ENCODE peak calls at places on chromosomes 11 and 22, in five cellular contexts. G is spleen, T is SK-N-SH, Y is transverse colon, H is GM23338. U is an unnamed sample. For H3K4me1, the result is how much of the 10 kb centered on the place peaks cover.

GRCh38 chr11:124865181-124865901 is at the start of gene ROBO3:
- DNase-seq in G (no peak), T (peak), Y (no peak), H (peak), U (no peak)

GRCh38 chr11:28756977-28757376 is 648.8 kb downstream of the METTL15 start:
- DNase-seq in G (no peak), T (no peak), Y (no peak), H (no peak), U (no peak)

GRCh38 chr22:36194971-36195370 is 6.6 kb downstream of the APOL4 start:
- DNase-seq in G (peak), T (peak), Y (peak), H (peak), U (peak)

GRCh38 chr11:15967166-15967565 is 389.2 kb downstream of the SOX6 start:
- DNase-seq in G (no peak), T (no peak), Y (peak), H (peak), U (peak)

GRCh38 chr11:131370901-131371790 is 731 bp downstream of the NTM start:
- DNase-seq in G (no peak), T (peak), Y (no peak), H (no peak), U (no peak)

GRCh38 chr11:72573380-72573949 is 100.8 kb downstream of the PDE2A start:
- DNase-seq in G (peak), T (peak), Y (peak), H (peak), U (no peak)

GRCh38 chr11:115477410-115477809 is 26.8 kb downstream of the CADM1 start:
- DNase-seq in G (no peak), T (no peak), Y (no peak), H (no peak), U (no peak)

GRCh38 chr11:17206448-17206847 is 1.3 kb downstream of the PIK3C2A start:
- DNase-seq in G (no peak), T (no peak), Y (no peak), H (no peak), U (no peak)

GRCh38 chr11:95282337-95282751 is 51.3 kb upstream of the SESN3 start:
- DNase-seq in G (no peak), T (no peak), Y (no peak), H (peak), U (no peak)

GRCh38 chr22:25658641-25659040 is 83.3 kb upstream of the MYO18B start:
- DNase-seq in G (no peak), T (no peak), Y (no peak), H (no peak), U (no peak)

GRCh38 chr11:40281055-40281580 is 1178.3 kb downstream of the LRRC4C start:
- DNase-seq in G (no peak), T (no peak), Y (no peak), H (peak), U (no peak)

GRCh38 chr11:13140028-13140870 is 131.1 kb downstream of the RASSF10 start:
- DNase-seq in G (no peak), T (no peak), Y (peak), H (no peak), U (no peak)

GRCh38 chr22:37654556-37655251 is 3.8 kb upstream of the PDXP start:
- DNase-seq in G (no peak), T (no peak), Y (peak), H (no peak), U (no peak)

GRCh38 chr11:112016765-112017356 is 8.3 kb upstream of the DLAT start:
- DNase-seq in G (no peak), T (no peak), Y (no peak), H (no peak), U (no peak)

GRCh38 chr11:36345084-36345511 is 49.0 kb downstream of the PRR5L start:
- DNase-seq in G (peak), T (no peak), Y (peak), H (no peak), U (no peak)

GRCh38 chr11:33704240-33705002 is 3.8 kb upstream of the C11orf91 start:
- DNase-seq in G (no peak), T (no peak), Y (no peak), H (no peak), U (no peak)

GRCh38 chr11:123547180-123547579 is 107.2 kb downstream of the SCN3B start:
- DNase-seq in G (no peak), T (no peak), Y (no peak), H (no peak), U (no peak)

GRCh38 chr11:28108909-28109308 is 721 bp downstream of the METTL15 start:
- DNase-seq in G (no peak), T (no peak), Y (no peak), H (no peak), U (no peak)

GRCh38 chr22:46471901-46472721 is 65.3 kb downstream of the CELSR1 start:
- DNase-seq in G (no peak), T (no peak), Y (no peak), H (no peak), U (no peak)

GRCh38 chr11:22787565-22788162 is 41.9 kb downstream of the SVIP start:
- DNase-seq in G (no peak), T (peak), Y (peak), H (peak), U (peak)

GRCh38 chr22:31305194-31305593 is 12.9 kb upstream of the PIK3IP1 start:
- DNase-seq in G (no peak), T (no peak), Y (no peak), H (no peak), U (no peak)

GRCh38 chr11:103586756-103587155 is 449.7 kb upstream of the DDI1 start:
- DNase-seq in G (no peak), T (no peak), Y (no peak), H (no peak), U (no peak)

GRCh38 chr11:67490727-67491065 is 7.9 kb downstream of the AIP start:
- DNase-seq in G (peak), T (no peak), Y (no peak), H (no peak), U (no peak)

GRCh38 chr11:30143098-30143705 is 87.6 kb upstream of the FSHB start:
- DNase-seq in G (no peak), T (peak), Y (no peak), H (peak), U (no peak)

GRCh38 chr11:35566161-35566560 is 40.7 kb upstream of the PAMR1 start:
- DNase-seq in G (no peak), T (no peak), Y (no peak), H (no peak), U (no peak)

GRCh38 chr11:118448294-118448693 is 12.0 kb downstream of the KMT2A start:
- DNase-seq in G (no peak), T (no peak), Y (no peak), H (no peak), U (no peak)

GRCh38 chr11:6734616-6735015 is 37.2 kb downstream of the OR2AG2 start:
- DNase-seq in G (no peak), T (no peak), Y (no peak), H (no peak), U (no peak)

GRCh38 chr11:6738590-6738989 is 33.2 kb downstream of the OR2AG2 start:
- DNase-seq in G (no peak), T (no peak), Y (no peak), H (no peak), U (no peak)

GRCh38 chr11:6737872-6738466 is 33.8 kb downstream of the OR2AG2 start:
- DNase-seq in G (no peak), T (peak), Y (peak), H (peak), U (no peak)

GRCh38 chr11:6735306-6735705 is 36.5 kb downstream of the OR2AG2 start:
- DNase-seq in G (no peak), T (no peak), Y (no peak), H (no peak), U (no peak)

DNA sequence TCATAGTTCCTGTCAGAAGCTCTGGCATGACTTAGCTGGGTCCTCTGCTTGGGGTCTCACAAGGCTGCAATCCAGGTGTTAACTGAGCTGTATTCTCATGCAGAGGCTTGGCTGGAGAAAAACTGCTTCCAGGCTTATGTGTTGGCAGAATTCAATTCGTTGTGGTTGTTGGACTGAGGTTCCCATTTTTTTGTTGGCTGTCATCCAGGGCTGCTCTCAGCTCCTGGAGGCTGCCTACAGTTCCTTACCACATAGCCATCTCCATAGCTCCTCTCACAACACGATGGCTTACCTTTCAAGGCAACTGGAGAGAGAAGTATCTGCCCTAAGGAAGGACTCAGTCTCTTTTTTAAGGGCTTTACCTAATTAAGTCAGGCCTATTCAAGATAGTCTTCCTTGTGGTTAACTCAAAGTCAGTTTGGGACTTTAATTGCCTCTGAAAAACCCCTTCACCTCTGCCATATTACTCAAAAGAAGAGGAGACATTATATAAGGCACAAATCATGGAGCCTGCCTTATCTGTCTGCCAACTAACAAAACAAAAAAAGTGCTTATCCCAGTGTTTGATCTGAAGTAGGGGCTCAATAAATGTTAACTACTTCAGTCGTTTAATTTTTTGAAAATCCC is 35.2 kb downstream of the OR2AG2 start:
- DNase-seq in G (no peak), T (no peak), Y (no peak), H (no peak), U (no peak)
- H3K4me1 ChIP-seq in G (half or more), T (under half), Y (under half), H (under half), U (under half)

DNA sequence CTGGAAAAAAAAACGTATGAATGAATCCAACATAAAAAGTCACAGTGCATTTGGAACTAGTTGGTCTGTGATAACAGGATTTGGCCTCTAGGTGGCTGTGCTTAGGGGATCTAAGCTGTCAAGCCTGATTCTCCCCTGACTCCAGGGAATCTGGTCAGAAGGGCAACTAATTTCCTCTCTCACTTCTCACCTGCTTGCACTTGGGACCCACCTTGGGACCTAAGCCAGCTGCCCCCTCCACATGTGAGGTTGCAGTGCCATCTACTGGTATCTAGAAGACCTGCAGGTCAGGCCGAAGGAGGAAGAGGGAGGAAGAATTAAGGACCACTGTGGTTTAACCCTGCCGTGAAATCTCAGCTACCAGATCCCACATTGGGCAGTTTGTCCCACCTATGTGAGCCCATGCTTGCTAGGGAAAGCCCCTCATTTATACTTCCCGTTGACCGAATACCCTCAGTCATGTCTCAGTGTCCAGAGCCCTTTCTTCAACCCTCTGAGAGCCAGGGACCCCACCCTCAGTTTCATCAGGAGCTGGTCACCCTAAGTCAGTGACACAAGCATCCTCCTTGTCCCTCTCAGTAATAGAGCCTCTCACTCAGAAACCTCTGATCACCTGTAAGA is 33.2 kb upstream of the CAVIN3 start:
- DNase-seq in G (no peak), T (peak), Y (peak), H (peak), U (peak)
- TF ChIP-seq POLR2AphosphoS5 in G (no peak), T (no peak), Y (no peak), H (no peak), U (no peak)

DNA sequence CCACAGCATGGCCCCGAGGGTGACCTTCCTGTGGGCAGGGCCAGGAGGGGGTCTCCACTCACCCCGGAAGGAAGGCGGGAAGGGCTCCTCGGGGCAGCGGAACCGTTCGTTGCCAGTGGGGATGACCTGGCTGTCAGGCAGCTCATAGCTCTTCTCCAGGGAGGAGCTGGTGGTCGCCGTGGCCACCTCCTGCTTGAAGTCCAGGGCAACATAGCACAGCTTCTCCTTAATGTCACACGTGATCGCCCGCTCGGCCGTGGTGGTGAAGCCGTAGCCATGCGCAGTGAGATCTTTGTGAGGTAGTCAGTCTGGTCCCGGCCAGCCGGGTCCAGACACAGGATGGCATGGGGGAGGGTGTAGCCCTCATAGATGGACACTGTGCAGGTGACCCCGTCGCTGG is 31.5 kb upstream of the SYT8 start:
- DNase-seq in G (no peak), T (no peak), Y (no peak), H (no peak), U (no peak)
- H3K4me1 ChIP-seq in G (under half), T (under half), Y (under half), H (under half), U (under half)

DNA sequence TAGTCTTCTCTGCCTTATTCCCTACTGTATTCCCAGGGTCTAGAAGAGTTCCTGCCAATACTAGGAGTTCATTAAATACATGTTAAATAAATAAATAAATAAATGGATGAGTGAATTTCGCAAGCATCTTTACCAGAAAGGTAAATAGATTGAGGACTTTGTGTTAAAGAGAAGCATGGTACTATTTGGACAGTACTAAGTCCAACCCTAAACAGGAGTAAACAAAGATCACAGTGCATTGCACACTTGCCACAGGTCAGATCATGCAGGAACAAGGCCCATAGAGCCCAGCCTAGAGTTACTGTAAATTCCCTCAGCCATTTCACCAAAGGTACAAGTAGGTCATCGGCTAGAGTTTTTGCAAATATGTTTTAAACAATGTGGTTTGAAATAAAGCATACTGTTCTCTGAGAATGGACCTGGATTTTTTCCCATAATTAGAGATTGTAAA is 12.6 kb downstream of the SAA4 start:
- DNase-seq in G (no peak), T (no peak), Y (no peak), H (no peak), U (no peak)
- TF ChIP-seq POLR2AphosphoS5 in G (no peak), T (no peak), Y (no peak), H (no peak), U (no peak)

DNA sequence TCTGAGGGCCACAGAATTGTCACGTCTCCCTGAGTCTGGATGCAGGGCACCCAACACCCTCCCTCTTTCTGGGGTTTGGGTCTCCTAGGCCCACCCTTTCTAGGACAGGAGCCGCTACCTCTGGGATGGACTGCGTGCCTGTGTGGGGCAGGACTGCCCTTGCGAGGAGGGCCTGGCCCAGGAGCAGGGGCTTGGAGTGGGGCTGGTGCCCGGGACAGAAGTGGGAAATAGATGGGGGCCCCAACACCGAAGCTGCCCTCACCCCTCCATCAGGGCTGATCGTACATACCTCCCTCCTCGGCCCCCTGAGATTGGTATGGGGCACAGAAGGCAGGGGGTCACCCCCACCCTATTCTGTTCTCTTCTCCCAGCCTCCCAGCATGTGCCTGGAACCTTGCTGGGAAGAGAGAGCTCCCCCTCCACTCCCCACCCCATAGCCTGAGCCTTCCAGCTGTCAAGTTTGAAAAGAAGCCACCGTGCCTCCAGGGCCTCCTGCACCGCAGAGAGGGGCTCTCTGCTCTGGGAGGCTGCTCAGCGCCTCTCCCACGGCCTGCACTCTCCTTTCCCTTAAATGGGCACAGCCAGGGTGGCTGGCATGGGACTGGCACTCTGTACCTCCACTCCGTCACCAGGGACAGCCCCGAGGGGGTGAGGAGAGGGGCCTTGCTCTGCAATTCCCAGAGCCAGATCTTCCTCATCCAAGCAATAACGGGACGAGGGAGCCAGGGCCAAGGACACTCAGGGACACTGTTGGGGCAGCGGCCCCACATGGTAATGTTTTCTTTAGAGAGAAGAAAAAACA is 1.8 kb downstream of the LRRC10B start:
- DNase-seq in G (no peak), T (no peak), Y (no peak), H (no peak), U (no peak)
- H3K4me1 ChIP-seq in G (under half), T (under half), Y (under half), H (half or more), U (under half)

DNA sequence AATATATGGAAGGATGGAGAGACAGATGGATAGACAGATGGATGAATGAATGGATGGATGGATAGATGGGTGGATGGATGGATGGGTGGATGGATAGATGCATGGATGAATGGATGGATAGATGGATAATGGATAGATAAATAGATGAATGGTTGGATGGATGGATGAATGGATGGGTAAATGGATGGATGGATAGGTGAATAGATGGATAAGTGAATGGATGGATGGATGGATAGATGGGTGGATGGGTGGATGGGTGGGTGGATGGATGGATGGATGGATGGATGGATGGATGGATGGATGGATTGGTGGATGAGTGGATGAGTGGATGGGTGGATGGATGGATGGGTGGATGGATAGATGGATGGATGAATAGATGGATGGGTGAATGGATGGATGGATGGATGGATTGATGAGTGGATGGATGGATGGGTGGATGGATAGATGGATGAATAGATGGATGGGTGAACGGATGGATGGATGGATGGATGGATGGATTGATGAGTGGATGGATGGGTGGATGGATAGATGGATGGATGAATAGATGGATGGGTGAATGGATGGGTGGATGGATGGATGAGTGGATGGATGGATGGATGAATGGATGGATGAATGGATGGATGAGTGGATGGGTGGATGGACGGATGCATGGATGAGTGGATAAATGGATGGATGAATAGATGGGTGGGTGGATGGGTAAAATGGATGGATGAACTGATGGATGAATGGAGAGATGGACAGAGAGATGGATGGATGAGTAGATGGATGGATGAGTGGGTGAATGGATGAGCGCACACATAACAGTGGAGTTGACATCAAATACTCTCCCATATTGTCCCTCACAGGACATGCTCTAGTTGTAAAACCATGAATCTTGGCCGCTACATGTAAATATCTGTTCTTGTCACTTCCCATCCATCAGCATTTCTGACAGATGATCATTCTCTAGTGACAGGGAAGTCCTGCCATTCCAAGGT is 8.8 kb downstream of the LSP1 start:
- DNase-seq in G (no peak), T (no peak), Y (no peak), H (no peak), U (no peak)
- TF ChIP-seq POLR2AphosphoS5 in G (no peak), T (no peak), Y (no peak), H (no peak), U (no peak)

GRCh38 chr11:78428273-78428651 is 10.6 kb upstream of the GAB2 start:
- DNase-seq in G (no peak), T (no peak), Y (no peak), H (no peak), U (no peak)

GRCh38 chr11:78428773-78429172 is 11.2 kb upstream of the GAB2 start:
- DNase-seq in G (no peak), T (no peak), Y (no peak), H (no peak), U (no peak)

GRCh38 chr11:78429209-78429608 is 11.6 kb upstream of the GAB2 start:
- DNase-seq in G (no peak), T (no peak), Y (no peak), H (no peak), U (no peak)

GRCh38 chr11:78426845-78427244 is 9.2 kb upstream of the GAB2 start:
- DNase-seq in G (no peak), T (no peak), Y (no peak), H (no peak), U (no peak)

GRCh38 chr11:78427615-78428272 is 10.1 kb upstream of the GAB2 start:
- DNase-seq in G (no peak), T (no peak), Y (no peak), H (no peak), U (no peak)
- H3K4me1 ChIP-seq in G (under half), T (under half), Y (under half), H (under half), U (under half)

U was measured in prostate gland.